ENCODE peak calls at places on chromosomes 4 and X, in four cellular contexts. V is choroid plexus epithelial cell; R is smooth muscle cell of the brain vasculature; K is effector memory CD8-positive, alpha-beta T cell. N is an unnamed sample.

GRCh38 chr4:11480683-11481082 is 52.0 kb upstream of the HS3ST1 start:
- DNase-seq in K (no peak), R (no peak), V (no peak), N (no peak)

GRCh38 chrX:42524374-42524773 is 253.6 kb downstream of the PPP1R2C start:
- DNase-seq in K (no peak), V (peak), R (no peak), N (no peak)

GRCh38 chr4:11132478-11132877 is 296.2 kb downstream of the HS3ST1 start:
- DNase-seq in K (no peak), R (no peak), V (no peak), N (no peak)

GRCh38 chr4:126733301-126733700 is 899.5 kb upstream of the INTU start:
- DNase-seq in K (no peak), V (peak), R (no peak), N (no peak)

GRCh38 chr4:99945718-99946345 is 586 bp downstream of the DNAJB14 start:
- DNase-seq in R (no peak), K (no peak), V (peak), N (peak)

GRCh38 chr4:106036334-106036733 is 141.1 kb downstream of the NPNT start:
- DNase-seq in V (no peak), K (no peak), R (no peak), N (no peak)

GRCh38 chr4:40924096-40924792 is 174.5 kb downstream of the NSUN7 start:
- DNase-seq in V (peak), R (no peak), K (peak), N (peak)

GRCh38 chr4:84503495-84504437 is 4.7 kb upstream of the NKX6-1 start:
- DNase-seq in V (peak), K (no peak), R (no peak), N (peak)

GRCh38 chrX:69034451-69034850 is 130.8 kb downstream of the PJA1 start:
- DNase-seq in R (no peak), K (no peak), V (no peak), N (no peak)

N was measured in K562.